ENCODE peak calls at places on chromosomes 4 and X, in ten cellular contexts. L is natural killer cell, H is endothelial cell, R is Right ventricle myocardium superior, M is heart left ventricle, E is T follicular helper cell, C is AG09309, T is HEK293T, K is RWPE1, X is AG08395. U is an unnamed sample.

GRCh38 chr4:134144337-134144736 is 57.3 kb downstream of the PABPC4L start:
- DNase-seq in L (no peak), H (no peak), R (no peak), M (no peak), E (no peak), C (no peak), T (no peak), K (no peak), X (no peak), U (no peak)

GRCh38 chrX:153400146-153401132 is 711 bp downstream of the PNMA6E start:
- DNase-seq in L (peak; percentile 40), H (peak; percentile 66), R (peak; percentile 64), M (no peak), E (peak; percentile 31), C (no peak), T (peak; percentile 93), K (peak; percentile 49), X (peak; percentile 28), U (peak; percentile 5)

GRCh38 chrX:22136711-22137110 is 104.6 kb downstream of the PHEX start:
- DNase-seq in L (no peak), H (no peak), R (no peak), M (no peak), E (no peak), C (no peak), T (no peak), K (no peak), X (no peak), U (no peak)

GRCh38 chrX:77597090-77597489 is 149.9 kb downstream of the FGF16 start:
- DNase-seq in L (no peak), H (no peak), R (no peak), M (no peak), E (no peak), C (no peak), T (peak; percentile 7), K (peak; percentile 23), X (peak; percentile 39), U (peak; percentile 55)

GRCh38 chr4:24560770-24561415 is 23.5 kb downstream of the DHX15 start:
- DNase-seq in L (no peak), H (no peak), R (no peak), M (no peak), E (no peak), C (no peak), T (no peak), K (no peak), X (no peak), U (peak; percentile 27)

GRCh38 chrX:115040417-115040816 is 23.0 kb upstream of the IL13RA2 start:
- DNase-seq in L (no peak), H (no peak), R (no peak), M (no peak), E (no peak), C (no peak), T (no peak), K (no peak), X (no peak), U (no peak)

GRCh38 chr4:100591156-100591876 is 73.5 kb upstream of the EMCN start:
- DNase-seq in L (no peak), H (no peak), R (peak; percentile 55), M (peak; percentile 45), E (no peak), C (no peak), T (no peak), K (no peak), X (no peak), U (no peak)

GRCh38 chr4:87129681-87130080 is 90.7 kb downstream of the KLHL8 start:
- DNase-seq in L (no peak), H (no peak), R (no peak), M (no peak), E (no peak), C (no peak), T (no peak), K (no peak), X (no peak), U (no peak)

GRCh38 chr4:141702472-141703182 is 66.2 kb downstream of the IL15 start:
- DNase-seq in L (no peak), H (no peak), R (peak; percentile 61), M (no peak), E (no peak), C (no peak), T (no peak), K (no peak), X (no peak), U (no peak)

GRCh38 chrX:139823806-139824205 is 109.0 kb downstream of the ATP11C start:
- DNase-seq in L (no peak), H (no peak), R (no peak), M (no peak), E (no peak), C (no peak), T (no peak), K (no peak), X (no peak), U (peak; percentile 29)

GRCh38 chr4:89109841-89110540 is 1.3 kb upstream of the TIGD2 start:
- DNase-seq in L (no peak), H (peak; percentile 18), R (no peak), M (no peak), E (no peak), C (no peak), T (no peak), K (no peak), X (no peak), U (no peak)

GRCh38 chrX:22952011-22952410 is 47.7 kb upstream of the DDX53 start:
- DNase-seq in L (no peak), H (no peak), R (no peak), M (no peak), E (no peak), C (no peak), T (no peak), K (no peak), X (no peak), U (no peak)

U was measured in HCEC 1CT.